ENCODE peak calls at places on chromosomes 16 and 17, in nine cellular contexts. One of them, this sample, is unnamed.

GRCh38 chr17:14080847-14081251 is 11.5 kb downstream of the COX10 start:
- DNase-seq in CD8-positive, alpha-beta T cell: no peak
- DNase-seq in AG10803: peak; percentile 82
- DNase-seq in thoracic aorta: no peak
- DNase-seq in BE2C: no peak
- DNase-seq in brain microvascular endothelial cell: no peak
- DNase-seq in psoas muscle: no peak
- DNase-seq in lung: no peak
- DNase-seq in progenitor cell of endocrine pancreas: no peak
- DNase-seq in this sample: no peak

GRCh38 chr17:8122923-8123694 is 797 bp downstream of the HES7 start:
- DNase-seq in CD8-positive, alpha-beta T cell: peak; percentile 29
- DNase-seq in AG10803: peak; percentile 31
- DNase-seq in thoracic aorta: no peak
- DNase-seq in BE2C: no peak
- DNase-seq in brain microvascular endothelial cell: no peak
- DNase-seq in psoas muscle: peak; percentile 72
- DNase-seq in lung: no peak
- DNase-seq in progenitor cell of endocrine pancreas: no peak
- DNase-seq in this sample: peak; percentile 55

GRCh38 chr17:76783146-76783545 is 45.2 kb downstream of the MFSD11 start:
- DNase-seq in CD8-positive, alpha-beta T cell: no peak
- DNase-seq in AG10803: no peak
- DNase-seq in thoracic aorta: no peak
- DNase-seq in BE2C: no peak
- DNase-seq in brain microvascular endothelial cell: no peak
- DNase-seq in psoas muscle: no peak
- DNase-seq in lung: no peak
- DNase-seq in progenitor cell of endocrine pancreas: no peak
- DNase-seq in this sample: no peak

GRCh38 chr16:73427177-73427576 is 379.2 kb upstream of the ZFHX3 start:
- DNase-seq in CD8-positive, alpha-beta T cell: no peak
- DNase-seq in AG10803: no peak
- DNase-seq in thoracic aorta: no peak
- DNase-seq in BE2C: no peak
- DNase-seq in brain microvascular endothelial cell: no peak
- DNase-seq in psoas muscle: no peak
- DNase-seq in lung: no peak
- DNase-seq in progenitor cell of endocrine pancreas: no peak
- DNase-seq in this sample: no peak

GRCh38 chr16:56950881-56951771 is 10.6 kb upstream of the CETP start:
- DNase-seq in CD8-positive, alpha-beta T cell: peak; percentile 56
- DNase-seq in AG10803: peak; percentile 59
- DNase-seq in thoracic aorta: no peak
- DNase-seq in BE2C: peak; percentile 79
- DNase-seq in brain microvascular endothelial cell: peak; percentile 54
- DNase-seq in psoas muscle: no peak
- DNase-seq in lung: peak; percentile 37
- DNase-seq in progenitor cell of endocrine pancreas: peak; percentile 17
- DNase-seq in this sample: peak; percentile 65

GRCh38 chr17:37710344-37710886 is 34.4 kb downstream of the HNF1B start:
- DNase-seq in CD8-positive, alpha-beta T cell: no peak
- DNase-seq in AG10803: peak; percentile 42
- DNase-seq in thoracic aorta: no peak
- DNase-seq in BE2C: peak; percentile 53
- DNase-seq in brain microvascular endothelial cell: peak; percentile 88
- DNase-seq in psoas muscle: no peak
- DNase-seq in lung: peak; percentile 80
- DNase-seq in progenitor cell of endocrine pancreas: peak; percentile 73
- DNase-seq in this sample: peak; percentile 30

GRCh38 chr17:50911450-50911849 is 45.3 kb upstream of the TOB1 start:
- DNase-seq in CD8-positive, alpha-beta T cell: no peak
- DNase-seq in AG10803: no peak
- DNase-seq in thoracic aorta: no peak
- DNase-seq in BE2C: no peak
- DNase-seq in brain microvascular endothelial cell: no peak
- DNase-seq in psoas muscle: no peak
- DNase-seq in lung: no peak
- DNase-seq in progenitor cell of endocrine pancreas: no peak
- DNase-seq in this sample: no peak

GRCh38 chr16:31473300-31474052 is 1.5 kb downstream of the TGFB1I1 start:
- DNase-seq in CD8-positive, alpha-beta T cell: no peak
- DNase-seq in AG10803: no peak
- DNase-seq in thoracic aorta: no peak
- DNase-seq in BE2C: no peak
- DNase-seq in brain microvascular endothelial cell: no peak
- DNase-seq in psoas muscle: peak; percentile 54
- DNase-seq in lung: no peak
- DNase-seq in progenitor cell of endocrine pancreas: no peak
- DNase-seq in this sample: no peak

GRCh38 chr17:17560975-17561374 is 30.5 kb downstream of the PEMT start:
- DNase-seq in CD8-positive, alpha-beta T cell: no peak
- DNase-seq in AG10803: no peak
- DNase-seq in thoracic aorta: no peak
- DNase-seq in BE2C: no peak
- DNase-seq in brain microvascular endothelial cell: no peak
- DNase-seq in psoas muscle: no peak
- DNase-seq in lung: no peak
- DNase-seq in progenitor cell of endocrine pancreas: no peak
- DNase-seq in this sample: no peak

GRCh38 chr17:16477255-16477654 is 14.7 kb downstream of the LRRC75A start:
- DNase-seq in CD8-positive, alpha-beta T cell: no peak
- DNase-seq in AG10803: peak; percentile 85
- DNase-seq in thoracic aorta: no peak
- DNase-seq in BE2C: no peak
- DNase-seq in brain microvascular endothelial cell: peak; percentile 72
- DNase-seq in psoas muscle: no peak
- DNase-seq in lung: no peak
- DNase-seq in progenitor cell of endocrine pancreas: no peak
- DNase-seq in this sample: no peak

GRCh38 chr16:54203384-54203783 is 83.2 kb downstream of the IRX3 start:
- DNase-seq in CD8-positive, alpha-beta T cell: no peak
- DNase-seq in AG10803: no peak
- DNase-seq in thoracic aorta: no peak
- DNase-seq in BE2C: no peak
- DNase-seq in brain microvascular endothelial cell: no peak
- DNase-seq in psoas muscle: no peak
- DNase-seq in lung: no peak
- DNase-seq in progenitor cell of endocrine pancreas: no peak
- DNase-seq in this sample: no peak

GRCh38 chr16:58464916-58465731 is 34.8 kb upstream of the NDRG4 start:
- DNase-seq in CD8-positive, alpha-beta T cell: no peak
- DNase-seq in AG10803: no peak
- DNase-seq in thoracic aorta: no peak
- DNase-seq in BE2C: peak; percentile 41
- DNase-seq in brain microvascular endothelial cell: no peak
- DNase-seq in psoas muscle: no peak
- DNase-seq in lung: no peak
- DNase-seq in progenitor cell of endocrine pancreas: no peak
- DNase-seq in this sample: peak; percentile 60

GRCh38 chr17:7750321-7750821 is 32.8 kb downstream of the DNAH2 start:
- DNase-seq in CD8-positive, alpha-beta T cell: no peak
- DNase-seq in AG10803: peak; percentile 86
- DNase-seq in thoracic aorta: no peak
- DNase-seq in BE2C: no peak
- DNase-seq in brain microvascular endothelial cell: peak; percentile 48
- DNase-seq in psoas muscle: no peak
- DNase-seq in lung: no peak
- DNase-seq in progenitor cell of endocrine pancreas: no peak
- DNase-seq in this sample: no peak

GRCh38 chr16:79272141-79272577 is 328.4 kb downstream of the MAF start:
- DNase-seq in CD8-positive, alpha-beta T cell: peak; percentile 51
- DNase-seq in AG10803: no peak
- DNase-seq in thoracic aorta: no peak
- DNase-seq in BE2C: no peak
- DNase-seq in brain microvascular endothelial cell: no peak
- DNase-seq in psoas muscle: no peak
- DNase-seq in lung: no peak
- DNase-seq in progenitor cell of endocrine pancreas: no peak
- DNase-seq in this sample: no peak

GRCh38 chr17:36657763-36658490 is 56.5 kb downstream of the MRM1 start:
- DNase-seq in CD8-positive, alpha-beta T cell: peak; percentile 13
- DNase-seq in AG10803: no peak
- DNase-seq in thoracic aorta: no peak
- DNase-seq in BE2C: peak; percentile 53
- DNase-seq in brain microvascular endothelial cell: no peak
- DNase-seq in psoas muscle: no peak
- DNase-seq in lung: no peak
- DNase-seq in progenitor cell of endocrine pancreas: peak; percentile 21
- DNase-seq in this sample: peak; percentile 53

GRCh38 chr16:23579371-23579770 is 16.7 kb downstream of the NDUFAB1 start:
- DNase-seq in CD8-positive, alpha-beta T cell: no peak
- DNase-seq in AG10803: peak; percentile 5
- DNase-seq in thoracic aorta: no peak
- DNase-seq in BE2C: no peak
- DNase-seq in brain microvascular endothelial cell: no peak
- DNase-seq in psoas muscle: no peak
- DNase-seq in lung: no peak
- DNase-seq in progenitor cell of endocrine pancreas: no peak
- DNase-seq in this sample: no peak

GRCh38 chr17:81976332-81977210 is 858 bp upstream of the ASPSCR1 start:
- DNase-seq in CD8-positive, alpha-beta T cell: no peak
- DNase-seq in AG10803: no peak
- DNase-seq in thoracic aorta: no peak
- DNase-seq in BE2C: peak; percentile 60
- DNase-seq in brain microvascular endothelial cell: no peak
- DNase-seq in psoas muscle: peak; percentile 73
- DNase-seq in lung: peak; percentile 48
- DNase-seq in progenitor cell of endocrine pancreas: no peak
- DNase-seq in this sample: no peak

DNA sequence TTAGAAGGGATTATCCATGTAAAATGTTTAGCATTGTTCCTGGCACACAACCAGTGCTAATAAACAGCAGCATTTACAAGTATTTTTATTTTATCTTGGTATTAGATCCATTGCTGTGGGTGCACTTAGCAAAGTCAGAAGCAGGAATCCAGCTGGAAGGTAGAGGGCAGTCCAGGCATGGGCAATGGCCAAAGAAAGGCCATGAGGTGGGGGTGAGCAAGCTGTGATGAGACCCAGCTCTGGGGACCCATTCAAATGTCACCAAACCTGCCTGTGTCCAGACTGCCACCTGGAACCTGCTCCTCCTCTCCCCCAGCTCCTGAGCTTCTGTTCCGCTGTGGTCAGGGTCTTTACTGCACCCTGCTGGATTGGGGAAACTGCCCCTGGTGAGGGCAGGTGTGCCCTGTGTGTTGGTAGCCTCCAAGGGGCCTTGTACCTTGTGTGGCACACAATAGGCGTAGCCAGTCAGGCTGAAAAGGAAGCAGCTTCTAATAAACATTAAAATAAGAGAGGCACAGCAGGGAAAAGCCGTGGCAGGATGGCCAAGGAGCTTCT is 118.0 kb upstream of the CRHR1 start:
- DNase-seq in CD8-positive, alpha-beta T cell: no peak
- DNase-seq in AG10803: no peak
- DNase-seq in thoracic aorta: no peak
- DNase-seq in BE2C: no peak
- DNase-seq in brain microvascular endothelial cell: no peak
- DNase-seq in psoas muscle: no peak
- DNase-seq in lung: no peak
- DNase-seq in progenitor cell of endocrine pancreas: no peak
- DNase-seq in this sample: no peak
- TF ChIP-seq CTCF in CD8-positive, alpha-beta T cell: no peak
- TF ChIP-seq CTCF in AG10803: no peak
- TF ChIP-seq CTCF in thoracic aorta: no peak
- TF ChIP-seq CTCF in BE2C: peak; percentile 26
- TF ChIP-seq CTCF in brain microvascular endothelial cell: peak; percentile 15
- TF ChIP-seq CTCF in psoas muscle: no peak
- TF ChIP-seq CTCF in lung: no peak
- TF ChIP-seq CTCF in progenitor cell of endocrine pancreas: no peak
- TF ChIP-seq CTCF in this sample: no peak

GRCh38 chr16:3966681-3967080 is 86.2 kb upstream of the CREBBP start:
- DNase-seq in CD8-positive, alpha-beta T cell: no peak
- DNase-seq in AG10803: no peak
- DNase-seq in thoracic aorta: no peak
- DNase-seq in BE2C: no peak
- DNase-seq in brain microvascular endothelial cell: no peak
- DNase-seq in psoas muscle: no peak
- DNase-seq in lung: no peak
- DNase-seq in progenitor cell of endocrine pancreas: no peak
- DNase-seq in this sample: no peak
- TF ChIP-seq CTCF in CD8-positive, alpha-beta T cell: no peak
- TF ChIP-seq CTCF in AG10803: no peak
- TF ChIP-seq CTCF in thoracic aorta: no peak
- TF ChIP-seq CTCF in BE2C: no peak
- TF ChIP-seq CTCF in brain microvascular endothelial cell: no peak
- TF ChIP-seq CTCF in psoas muscle: no peak
- TF ChIP-seq CTCF in lung: no peak
- TF ChIP-seq CTCF in progenitor cell of endocrine pancreas: no peak
- TF ChIP-seq CTCF in this sample: no peak

GRCh38 chr17:67633751-67634191 is 84.0 kb upstream of the NOL11 start:
- DNase-seq in CD8-positive, alpha-beta T cell: no peak
- DNase-seq in AG10803: no peak
- DNase-seq in thoracic aorta: no peak
- DNase-seq in BE2C: no peak
- DNase-seq in brain microvascular endothelial cell: no peak
- DNase-seq in psoas muscle: no peak
- DNase-seq in lung: no peak
- DNase-seq in progenitor cell of endocrine pancreas: no peak
- DNase-seq in this sample: no peak

GRCh38 chr17:67624886-67625656 is 92.7 kb upstream of the NOL11 start:
- DNase-seq in CD8-positive, alpha-beta T cell: no peak
- DNase-seq in AG10803: no peak
- DNase-seq in thoracic aorta: no peak
- DNase-seq in BE2C: peak; percentile 16
- DNase-seq in brain microvascular endothelial cell: no peak
- DNase-seq in psoas muscle: no peak
- DNase-seq in lung: no peak
- DNase-seq in progenitor cell of endocrine pancreas: no peak
- DNase-seq in this sample: no peak

GRCh38 chr17:67628580-67629013 is 89.1 kb upstream of the NOL11 start:
- DNase-seq in CD8-positive, alpha-beta T cell: no peak
- DNase-seq in AG10803: no peak
- DNase-seq in thoracic aorta: no peak
- DNase-seq in BE2C: peak; percentile 51
- DNase-seq in brain microvascular endothelial cell: no peak
- DNase-seq in psoas muscle: no peak
- DNase-seq in lung: peak; percentile 44
- DNase-seq in progenitor cell of endocrine pancreas: no peak
- DNase-seq in this sample: no peak

GRCh38 chr17:67625971-67626370 is 91.8 kb upstream of the NOL11 start:
- DNase-seq in CD8-positive, alpha-beta T cell: no peak
- DNase-seq in AG10803: no peak
- DNase-seq in thoracic aorta: no peak
- DNase-seq in BE2C: no peak
- DNase-seq in brain microvascular endothelial cell: no peak
- DNase-seq in psoas muscle: no peak
- DNase-seq in lung: no peak
- DNase-seq in progenitor cell of endocrine pancreas: no peak
- DNase-seq in this sample: no peak

GRCh38 chr17:67629963-67630320 is 87.8 kb upstream of the NOL11 start:
- DNase-seq in CD8-positive, alpha-beta T cell: no peak
- DNase-seq in AG10803: peak; percentile 82
- DNase-seq in thoracic aorta: no peak
- DNase-seq in BE2C: no peak
- DNase-seq in brain microvascular endothelial cell: peak; percentile 43
- DNase-seq in psoas muscle: no peak
- DNase-seq in lung: no peak
- DNase-seq in progenitor cell of endocrine pancreas: no peak
- DNase-seq in this sample: no peak
- TF ChIP-seq CTCF in CD8-positive, alpha-beta T cell: no peak
- TF ChIP-seq CTCF in AG10803: peak; percentile 86
- TF ChIP-seq CTCF in thoracic aorta: no peak
- TF ChIP-seq CTCF in BE2C: peak; percentile 57
- TF ChIP-seq CTCF in brain microvascular endothelial cell: peak; percentile 72
- TF ChIP-seq CTCF in psoas muscle: peak; percentile 40
- TF ChIP-seq CTCF in lung: no peak
- TF ChIP-seq CTCF in progenitor cell of endocrine pancreas: no peak
- TF ChIP-seq CTCF in this sample: no peak

GRCh38 chr17:4594406-4595349 is 10.3 kb downstream of the SMTNL2 start:
- DNase-seq in CD8-positive, alpha-beta T cell: peak; percentile 23
- DNase-seq in AG10803: no peak
- DNase-seq in thoracic aorta: no peak
- DNase-seq in BE2C: no peak
- DNase-seq in brain microvascular endothelial cell: no peak
- DNase-seq in psoas muscle: peak; percentile 75
- DNase-seq in lung: no peak
- DNase-seq in progenitor cell of endocrine pancreas: peak; percentile 46
- DNase-seq in this sample: peak; percentile 59
- TF ChIP-seq CTCF in CD8-positive, alpha-beta T cell: peak; percentile 32
- TF ChIP-seq CTCF in AG10803: no peak
- TF ChIP-seq CTCF in thoracic aorta: no peak
- TF ChIP-seq CTCF in BE2C: no peak
- TF ChIP-seq CTCF in brain microvascular endothelial cell: peak; percentile 60
- TF ChIP-seq CTCF in psoas muscle: peak; percentile 15
- TF ChIP-seq CTCF in lung: no peak
- TF ChIP-seq CTCF in progenitor cell of endocrine pancreas: peak; percentile 62
- TF ChIP-seq CTCF in this sample: no peak